ENCODE peak calls at places on chromosomes 3 and 15, in four cellular contexts. One of them, this sample, is unnamed. For H3K36me3, the result is how much of the 10 kb centered on the place peaks cover.

GRCh38 chr3:4985330-4986174 is 6.3 kb downstream of the BHLHE40 start:
- DNase-seq in colonic mucosa: no peak
- DNase-seq in heart right ventricle: peak
- DNase-seq in right atrium auricular region: no peak
- DNase-seq in this sample: no peak

GRCh38 chr15:25787381-25787780 is 75.7 kb downstream of the ATP10A start:
- DNase-seq in colonic mucosa: no peak
- DNase-seq in heart right ventricle: no peak
- DNase-seq in right atrium auricular region: no peak
- DNase-seq in this sample: no peak

GRCh38 chr15:54803987-54804386 is 392.8 kb downstream of the RSL24D1 start:
- DNase-seq in colonic mucosa: no peak
- DNase-seq in heart right ventricle: no peak
- DNase-seq in right atrium auricular region: no peak
- DNase-seq in this sample: no peak

GRCh38 chr3:177281292-177281942 is 84.1 kb upstream of the TBL1XR1 start:
- DNase-seq in colonic mucosa: no peak
- DNase-seq in heart right ventricle: no peak
- DNase-seq in right atrium auricular region: no peak
- DNase-seq in this sample: no peak

GRCh38 chr3:1269808-1270207 is 177.0 kb downstream of the CNTN6 start:
- DNase-seq in colonic mucosa: no peak
- DNase-seq in heart right ventricle: no peak
- DNase-seq in right atrium auricular region: no peak
- DNase-seq in this sample: no peak

GRCh38 chr3:35919160-35919559 is 279.8 kb downstream of the ARPP21 start:
- DNase-seq in colonic mucosa: no peak
- DNase-seq in heart right ventricle: no peak
- DNase-seq in right atrium auricular region: no peak
- DNase-seq in this sample: no peak

GRCh38 chr3:188123170-188123920 is 30.6 kb upstream of the LPP start:
- DNase-seq in colonic mucosa: no peak
- DNase-seq in heart right ventricle: no peak
- DNase-seq in right atrium auricular region: no peak
- DNase-seq in this sample: no peak

GRCh38 chr3:57127849-57128566 is 37.1 kb downstream of the IL17RD start:
- DNase-seq in colonic mucosa: no peak
- DNase-seq in heart right ventricle: no peak
- DNase-seq in right atrium auricular region: no peak
- DNase-seq in this sample: peak

GRCh38 chr3:124059580-124059979 is 67.7 kb upstream of the ROPN1 start:
- DNase-seq in colonic mucosa: no peak
- DNase-seq in heart right ventricle: no peak
- DNase-seq in right atrium auricular region: no peak
- DNase-seq in this sample: peak

GRCh38 chr15:66923438-66923881 is 141.9 kb upstream of the SMAD3 start:
- DNase-seq in colonic mucosa: peak
- DNase-seq in heart right ventricle: no peak
- DNase-seq in right atrium auricular region: no peak
- DNase-seq in this sample: peak

GRCh38 chr3:62048577-62048976 is 324.8 kb downstream of the FEZF2 start:
- DNase-seq in colonic mucosa: no peak
- DNase-seq in heart right ventricle: no peak
- DNase-seq in right atrium auricular region: no peak
- DNase-seq in this sample: no peak

GRCh38 chr3:31968391-31968926 is 12.6 kb downstream of the OSBPL10 start:
- DNase-seq in colonic mucosa: no peak
- DNase-seq in heart right ventricle: no peak
- DNase-seq in right atrium auricular region: no peak
- DNase-seq in this sample: peak

GRCh38 chr3:35505181-35505580 is 134.1 kb upstream of the ARPP21 start:
- DNase-seq in colonic mucosa: no peak
- DNase-seq in heart right ventricle: no peak
- DNase-seq in right atrium auricular region: no peak
- DNase-seq in this sample: peak

GRCh38 chr3:133532951-133533350 is 40.5 kb upstream of the CDV3 start:
- DNase-seq in colonic mucosa: no peak
- DNase-seq in heart right ventricle: no peak
- DNase-seq in right atrium auricular region: no peak
- DNase-seq in this sample: no peak

GRCh38 chr3:196966526-196967401 is 1.9 kb downstream of the PIGZ start:
- DNase-seq in colonic mucosa: no peak
- DNase-seq in heart right ventricle: no peak
- DNase-seq in right atrium auricular region: no peak
- DNase-seq in this sample: no peak

GRCh38 chr3:23217872-23218554 is 14.9 kb downstream of the UBE2E2 start:
- DNase-seq in colonic mucosa: no peak
- DNase-seq in heart right ventricle: peak
- DNase-seq in right atrium auricular region: no peak
- DNase-seq in this sample: no peak

GRCh38 chr15:59524331-59524731 is 86.3 kb downstream of the FAM81A start:
- DNase-seq in colonic mucosa: no peak
- DNase-seq in heart right ventricle: no peak
- DNase-seq in right atrium auricular region: peak
- DNase-seq in this sample: no peak

GRCh38 chr15:52651868-52652267 is 27.3 kb downstream of the ATOSA start:
- DNase-seq in colonic mucosa: peak
- DNase-seq in heart right ventricle: peak
- DNase-seq in right atrium auricular region: peak
- DNase-seq in this sample: peak

GRCh38 chr3:10524799-10525301 is 19.5 kb upstream of the ATP2B2 start:
- DNase-seq in colonic mucosa: no peak
- DNase-seq in heart right ventricle: no peak
- DNase-seq in right atrium auricular region: peak
- DNase-seq in this sample: no peak

GRCh38 chr3:20575153-20575552 is 389.1 kb upstream of the SGO1 start:
- DNase-seq in colonic mucosa: no peak
- DNase-seq in heart right ventricle: no peak
- DNase-seq in right atrium auricular region: no peak
- DNase-seq in this sample: no peak

GRCh38 chr3:53796161-53796560 is 50.1 kb downstream of the CHDH start:
- DNase-seq in colonic mucosa: peak
- DNase-seq in heart right ventricle: peak
- DNase-seq in right atrium auricular region: no peak
- DNase-seq in this sample: no peak

GRCh38 chr3:81864273-81864672 is 102.8 kb upstream of the GBE1 start:
- DNase-seq in colonic mucosa: no peak
- DNase-seq in heart right ventricle: no peak
- DNase-seq in right atrium auricular region: no peak
- DNase-seq in this sample: no peak

DNA sequence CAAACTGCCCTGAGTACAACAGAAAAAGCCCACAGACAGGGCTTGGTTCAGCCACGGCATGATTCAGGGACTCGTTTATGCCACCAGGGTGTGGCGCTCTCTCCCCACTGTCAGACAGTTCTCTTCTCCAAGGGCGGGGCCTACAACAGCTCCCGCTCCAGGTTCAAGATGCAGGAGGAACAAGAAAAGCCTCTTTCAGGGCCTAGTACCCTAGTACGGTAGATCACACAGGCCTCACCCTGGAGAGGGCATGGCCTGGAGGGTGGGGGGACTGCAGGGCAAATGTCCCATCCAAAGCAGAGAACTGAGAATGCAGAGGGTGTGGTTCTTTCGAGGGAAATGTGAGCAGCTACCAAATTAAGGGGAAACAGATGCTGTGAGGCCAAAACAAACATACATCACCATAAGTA is 12.0 kb downstream of the MESD start:
- DNase-seq in colonic mucosa: peak
- DNase-seq in heart right ventricle: peak
- DNase-seq in right atrium auricular region: peak
- DNase-seq in this sample: peak
- H3K27ac ChIP-seq in colonic mucosa: no peak
- H3K27ac ChIP-seq in heart right ventricle: no peak
- H3K27ac ChIP-seq in right atrium auricular region: no peak
- H3K27ac ChIP-seq in this sample: no peak

GRCh38 chr3:15756505-15756904 is 41.3 kb downstream of the ANKRD28 start:
- DNase-seq in colonic mucosa: no peak
- DNase-seq in heart right ventricle: no peak
- DNase-seq in right atrium auricular region: no peak
- DNase-seq in this sample: no peak

GRCh38 chr3:15753056-15753710 is 44.6 kb downstream of the ANKRD28 start:
- DNase-seq in colonic mucosa: no peak
- DNase-seq in heart right ventricle: no peak
- DNase-seq in right atrium auricular region: no peak
- DNase-seq in this sample: no peak

GRCh38 chr3:15755780-15756179 is 42.0 kb downstream of the ANKRD28 start:
- DNase-seq in colonic mucosa: no peak
- DNase-seq in heart right ventricle: no peak
- DNase-seq in right atrium auricular region: no peak
- DNase-seq in this sample: no peak

GRCh38 chr3:15754047-15754446 is 43.7 kb downstream of the ANKRD28 start:
- DNase-seq in colonic mucosa: no peak
- DNase-seq in heart right ventricle: no peak
- DNase-seq in right atrium auricular region: no peak
- DNase-seq in this sample: peak

GRCh38 chr3:15755181-15755580 is 42.6 kb downstream of the ANKRD28 start:
- DNase-seq in colonic mucosa: no peak
- DNase-seq in heart right ventricle: no peak
- DNase-seq in right atrium auricular region: no peak
- DNase-seq in this sample: no peak
- H3K4me3 ChIP-seq in colonic mucosa: no peak
- H3K4me3 ChIP-seq in heart right ventricle: no peak
- H3K4me3 ChIP-seq in right atrium auricular region: no peak
- H3K4me3 ChIP-seq in this sample: no peak

DNA sequence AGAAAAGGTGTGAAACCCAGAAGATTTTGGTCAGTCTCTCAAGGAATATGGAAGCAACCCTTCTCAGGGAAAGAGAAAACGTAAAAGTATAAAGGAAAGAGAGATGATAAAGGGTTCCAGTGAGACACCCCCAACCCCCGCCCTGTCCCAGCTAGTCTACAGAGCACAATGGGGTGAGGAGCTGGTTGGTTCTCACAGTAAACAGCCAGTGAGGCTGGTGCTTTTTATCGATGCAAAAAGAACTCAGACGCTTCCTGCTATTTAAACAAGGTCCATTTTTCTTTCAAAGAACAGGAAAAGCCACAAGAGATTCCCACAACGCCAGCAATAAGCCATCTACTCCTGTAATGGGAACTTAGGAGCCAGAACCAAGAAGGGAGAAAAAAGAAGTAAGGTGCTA is 65.9 kb downstream of the CHAC1 start:
- DNase-seq in colonic mucosa: no peak
- DNase-seq in heart right ventricle: no peak
- DNase-seq in right atrium auricular region: no peak
- DNase-seq in this sample: no peak
- H3K36me3 ChIP-seq in colonic mucosa: under half
- H3K36me3 ChIP-seq in heart right ventricle: half or more
- H3K36me3 ChIP-seq in right atrium auricular region: under half
- H3K36me3 ChIP-seq in this sample: under half

GRCh38 chr15:68630836-68631235 is 52.0 kb downstream of the CORO2B start:
- DNase-seq in colonic mucosa: no peak
- DNase-seq in heart right ventricle: no peak
- DNase-seq in right atrium auricular region: no peak
- DNase-seq in this sample: no peak
- H3K27ac ChIP-seq in colonic mucosa: no peak
- H3K27ac ChIP-seq in heart right ventricle: no peak
- H3K27ac ChIP-seq in right atrium auricular region: no peak
- H3K27ac ChIP-seq in this sample: no peak

GRCh38 chr3:152280539-152280938 is 11.8 kb downstream of the MBNL1 start:
- DNase-seq in colonic mucosa: no peak
- DNase-seq in heart right ventricle: no peak
- DNase-seq in right atrium auricular region: no peak
- DNase-seq in this sample: no peak
- H3K4me3 ChIP-seq in colonic mucosa: no peak
- H3K4me3 ChIP-seq in heart right ventricle: peak
- H3K4me3 ChIP-seq in right atrium auricular region: no peak
- H3K4me3 ChIP-seq in this sample: no peak

DNA sequence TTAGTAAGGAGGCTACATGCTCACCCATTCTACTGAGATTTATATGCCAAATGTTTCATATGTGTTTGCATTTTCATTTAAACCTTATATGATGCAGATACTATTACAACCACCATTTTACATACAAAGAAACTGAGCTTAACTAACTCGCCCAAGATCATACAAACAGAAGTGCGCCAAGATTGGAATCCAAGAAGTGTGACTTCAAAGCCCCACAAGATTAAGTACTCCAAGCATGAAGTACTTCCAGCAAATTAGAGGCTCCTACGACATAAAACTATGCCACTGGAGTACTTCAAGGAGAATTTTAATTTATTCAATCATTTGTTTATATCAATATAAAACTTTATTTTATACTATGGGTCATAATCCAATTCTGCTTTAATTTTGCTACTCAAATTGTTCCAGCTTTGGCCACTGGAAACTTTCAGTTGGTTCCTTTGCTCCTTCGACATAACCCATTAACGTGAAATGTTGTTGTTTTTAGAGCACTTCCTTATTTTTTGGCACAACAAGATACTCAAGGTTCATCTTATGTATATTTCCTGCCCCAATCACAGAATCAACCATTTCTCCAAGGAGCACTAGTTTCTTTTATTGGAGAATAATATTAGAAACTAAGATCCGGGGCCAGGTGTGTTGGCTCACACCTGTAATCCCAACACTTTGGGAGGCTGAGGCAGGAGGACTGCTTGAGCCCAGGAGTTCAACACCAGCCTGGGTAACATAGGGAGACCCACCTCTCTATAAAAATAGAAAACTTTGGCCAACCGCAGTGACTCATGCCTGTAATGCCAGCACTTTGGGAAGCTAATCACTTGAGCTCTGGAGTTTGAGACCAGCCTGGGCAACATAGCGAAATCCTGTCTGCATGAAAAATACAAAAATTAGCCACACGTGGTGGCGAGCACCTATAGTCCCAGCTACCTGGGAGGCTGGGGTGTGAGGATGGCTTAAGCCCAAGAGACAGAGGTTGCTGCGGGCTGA is 10.4 kb downstream of the INO80 start:
- DNase-seq in colonic mucosa: no peak
- DNase-seq in heart right ventricle: no peak
- DNase-seq in right atrium auricular region: no peak
- DNase-seq in this sample: no peak
- H3K36me3 ChIP-seq in colonic mucosa: under half
- H3K36me3 ChIP-seq in heart right ventricle: under half
- H3K36me3 ChIP-seq in right atrium auricular region: under half
- H3K36me3 ChIP-seq in this sample: under half

DNA sequence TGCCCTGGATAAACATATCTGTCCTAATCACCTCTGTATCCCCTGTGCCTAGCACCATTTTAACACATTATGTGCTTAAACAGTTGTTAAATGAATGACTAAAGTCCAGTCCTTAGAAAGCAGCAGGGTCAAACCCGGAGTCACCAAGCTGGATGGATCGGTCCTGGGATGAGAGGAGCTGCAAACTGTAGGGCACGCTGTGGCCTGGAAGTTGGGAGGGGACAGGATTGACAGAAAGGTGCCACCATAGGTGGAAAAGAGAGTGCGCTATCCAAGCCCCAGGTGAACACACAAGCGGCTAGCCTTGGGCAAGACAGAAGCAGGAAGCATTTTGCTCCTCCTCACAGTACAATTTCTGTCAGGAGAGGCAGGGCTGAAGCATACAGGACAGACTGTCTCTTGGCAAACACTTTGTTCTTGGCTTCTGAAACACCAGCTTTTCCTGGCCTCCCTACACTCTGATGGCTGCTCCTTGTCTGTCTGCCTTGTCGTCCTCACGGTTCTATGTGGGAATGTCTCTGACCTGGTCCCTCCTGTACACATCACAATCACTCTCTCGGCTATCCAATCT is 48.4 kb upstream of the KY start:
- DNase-seq in colonic mucosa: no peak
- DNase-seq in heart right ventricle: no peak
- DNase-seq in right atrium auricular region: peak
- DNase-seq in this sample: no peak
- H3K27ac ChIP-seq in colonic mucosa: no peak
- H3K27ac ChIP-seq in heart right ventricle: no peak
- H3K27ac ChIP-seq in right atrium auricular region: no peak
- H3K27ac ChIP-seq in this sample: no peak

This sample was measured in A673.